ENCODE peak calls at places on chromosomes 11 and 22, in six cellular contexts. G is fibroblast of lung, L is neural progenitor cell, Z is PC-3, Y is body of pancreas, Q is spleen. T is an unnamed sample. For H3K36me3, the result is how much of the 10 kb centered on the place peaks cover.

GRCh38 chr11:32154275-32154674 is 63.4 kb downstream of the RCN1 start:
- DNase-seq in G (peak), Z (peak), Q (no peak), L (no peak), Y (no peak), T (peak)

GRCh38 chr11:104003491-104003890 is 32.9 kb upstream of the DDI1 start:
- DNase-seq in Y (no peak), Z (no peak), Q (no peak), L (no peak), G (peak), T (peak)

GRCh38 chr11:43583548-43583947 is 97.0 kb upstream of the HSD17B12 start:
- DNase-seq in L (no peak), G (no peak), Q (no peak), Y (no peak), Z (no peak), T (no peak)

GRCh38 chr11:129291556-129291955 is 84.1 kb upstream of the BARX2 start:
- DNase-seq in Y (no peak), Q (no peak), L (peak), G (no peak), Z (no peak), T (no peak)

GRCh38 chr22:25350551-25350971 is 131.1 kb downstream of the CRYBB2 start:
- DNase-seq in Q (peak), L (no peak), G (no peak), Z (no peak), Y (no peak), T (no peak)

GRCh38 chr11:86559311-86559945 is 113.0 kb downstream of the ME3 start:
- DNase-seq in Z (peak), Q (no peak), G (peak), Y (no peak), L (no peak), T (peak)

GRCh38 chr11:101600948-101601347 is 17.1 kb upstream of the TRPC6 start:
- DNase-seq in L (no peak), Q (no peak), Z (no peak), Y (no peak), G (no peak), T (no peak)

GRCh38 chr22:28969401-28970168 is 86.2 kb downstream of the ZNRF3 start:
- DNase-seq in Z (no peak), L (peak), Q (no peak), Y (no peak), G (no peak), T (no peak)

GRCh38 chr11:27294654-27295053 is 68.4 kb downstream of the CCDC34 start:
- DNase-seq in G (no peak), Y (no peak), Q (no peak), Z (no peak), L (peak), T (no peak)

GRCh38 chr22:44916281-44917231 is 93.2 kb downstream of the PHF21B start:
- DNase-seq in G (no peak), Y (no peak), L (no peak), Z (no peak), Q (peak), T (no peak)

GRCh38 chr22:16829985-16830384 is 4.8 kb upstream of the XKR3 start:
- DNase-seq in Q (no peak), Z (no peak), L (no peak), Y (no peak), G (no peak), T (no peak)

GRCh38 chr11:57868491-57868890 is 106.9 kb downstream of the CTNND1 start:
- DNase-seq in Y (no peak), L (no peak), G (no peak), Q (no peak), Z (no peak), T (no peak)

GRCh38 chr11:99934008-99934407 is 753.1 kb upstream of the ARHGAP42 start:
- DNase-seq in G (peak), Y (no peak), Q (no peak), L (no peak), Z (peak), T (peak)

GRCh38 chr11:45385423-45385822 is 99.3 kb upstream of the SYT13 start:
- DNase-seq in Z (no peak), Q (peak), Y (no peak), G (no peak), L (no peak), T (no peak)

GRCh38 chr11:8801121-8801520 is 109.9 kb upstream of the AKIP1 start:
- DNase-seq in Q (no peak), G (no peak), Z (no peak), L (no peak), Y (no peak), T (no peak)

GRCh38 chr22:38881464-38881871 is 9.5 kb upstream of the CBX6 start:
- DNase-seq in Q (no peak), L (no peak), G (peak), Z (peak), Y (peak), T (peak)

GRCh38 chr11:57499413-57499982 is 16.0 kb downstream of the SLC43A1 start:
- DNase-seq in G (peak), Q (peak), Z (peak), L (peak), Y (peak), T (peak)

GRCh38 chr11:36488096-36488495 is 22.0 kb downstream of the TRAF6 start:
- DNase-seq in Z (no peak), Q (no peak), Y (no peak), G (no peak), L (no peak), T (no peak)

GRCh38 chr11:118258410-118258809 is 5.7 kb downstream of the MPZL2 start:
- DNase-seq in L (no peak), Q (no peak), Z (peak), G (no peak), Y (no peak), T (no peak)

GRCh38 chr11:17760102-17761029 is 25.8 kb downstream of the KCNC1 start:
- DNase-seq in Y (peak), G (peak), L (peak), Q (no peak), Z (peak), T (peak)

GRCh38 chr22:23504522-23504921 is 75.6 kb downstream of the IGLL1 start:
- DNase-seq in Y (no peak), Z (no peak), Q (peak), G (no peak), L (no peak), T (peak)

GRCh38 chr11:85541683-85542082 is 85.5 kb downstream of the DLG2 start:
- DNase-seq in Q (no peak), Y (no peak), Z (no peak), G (no peak), L (no peak), T (no peak)

GRCh38 chr11:119284344-119285157 is 32.4 kb downstream of the MCAM start:
- DNase-seq in Y (no peak), Q (no peak), Z (peak), G (peak), L (peak), T (peak)

GRCh38 chr11:20457934-20458333 is 70.4 kb downstream of the PRMT3 start:
- DNase-seq in Y (no peak), Q (no peak), G (no peak), Z (no peak), L (no peak), T (no peak)

GRCh38 chr11:75182652-75183051 is 31.7 kb downstream of the SLCO2B1 start:
- DNase-seq in Q (no peak), Y (no peak), G (no peak), L (no peak), Z (no peak), T (no peak)

GRCh38 chr22:26650722-26651421 is 6.5 kb upstream of the MIAT start:
- DNase-seq in Q (no peak), Z (no peak), L (no peak), G (no peak), Y (no peak), T (no peak)

GRCh38 chr22:44526431-44527115 is 28.5 kb upstream of the RTL6 start:
- DNase-seq in Y (no peak), G (no peak), Q (no peak), Z (no peak), L (no peak), T (no peak)

GRCh38 chr22:46108564-46109473 is 41.5 kb upstream of the PPARA start:
- DNase-seq in Z (peak), L (peak), Q (no peak), Y (peak), G (no peak), T (peak)
- H3K27ac ChIP-seq in Z (no peak), L (no peak), Q (peak), Y (peak), G (peak), T (peak)

GRCh38 chr22:19393704-19394103 is 37.8 kb downstream of the HIRA start:
- DNase-seq in Q (no peak), G (no peak), Z (no peak), Y (no peak), L (no peak), T (no peak)
- H3K36me3 ChIP-seq in Q (half or more), G (under half), Z (under half), Y (under half), L (under half), T (half or more)

DNA sequence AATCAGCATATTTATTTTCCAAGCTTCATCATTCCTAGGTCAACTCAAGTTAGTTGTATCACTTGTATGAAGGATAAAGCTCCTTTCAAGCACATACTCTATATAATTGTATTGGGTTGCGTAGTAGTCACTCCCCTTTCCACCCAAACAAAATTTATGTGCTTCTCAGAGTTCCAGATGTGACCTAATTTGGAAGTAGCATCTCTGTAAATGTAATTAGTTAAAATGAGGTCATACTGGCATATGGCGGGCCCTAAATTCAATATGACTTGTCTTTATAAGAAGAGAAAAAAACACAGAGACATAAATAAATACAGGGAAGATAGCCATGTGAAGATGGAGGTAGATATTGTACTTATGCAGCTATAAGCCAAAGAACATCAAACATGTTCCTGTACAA is 226.8 kb upstream of the CHORDC1 start:
- DNase-seq in Q (no peak), Z (no peak), L (no peak), Y (no peak), G (no peak), T (no peak)
- H3K27ac ChIP-seq in Q (no peak), Z (no peak), L (no peak), Y (no peak), G (no peak), T (no peak)

GRCh38 chr11:66843776-66844495 is 695 bp downstream of the RCE1 start:
- DNase-seq in L (no peak), G (no peak), Y (no peak), Q (peak), Z (no peak), T (no peak)
- H3K36me3 ChIP-seq in L (under half), G (under half), Y (under half), Q (half or more), Z (under half), T (under half)

DNA sequence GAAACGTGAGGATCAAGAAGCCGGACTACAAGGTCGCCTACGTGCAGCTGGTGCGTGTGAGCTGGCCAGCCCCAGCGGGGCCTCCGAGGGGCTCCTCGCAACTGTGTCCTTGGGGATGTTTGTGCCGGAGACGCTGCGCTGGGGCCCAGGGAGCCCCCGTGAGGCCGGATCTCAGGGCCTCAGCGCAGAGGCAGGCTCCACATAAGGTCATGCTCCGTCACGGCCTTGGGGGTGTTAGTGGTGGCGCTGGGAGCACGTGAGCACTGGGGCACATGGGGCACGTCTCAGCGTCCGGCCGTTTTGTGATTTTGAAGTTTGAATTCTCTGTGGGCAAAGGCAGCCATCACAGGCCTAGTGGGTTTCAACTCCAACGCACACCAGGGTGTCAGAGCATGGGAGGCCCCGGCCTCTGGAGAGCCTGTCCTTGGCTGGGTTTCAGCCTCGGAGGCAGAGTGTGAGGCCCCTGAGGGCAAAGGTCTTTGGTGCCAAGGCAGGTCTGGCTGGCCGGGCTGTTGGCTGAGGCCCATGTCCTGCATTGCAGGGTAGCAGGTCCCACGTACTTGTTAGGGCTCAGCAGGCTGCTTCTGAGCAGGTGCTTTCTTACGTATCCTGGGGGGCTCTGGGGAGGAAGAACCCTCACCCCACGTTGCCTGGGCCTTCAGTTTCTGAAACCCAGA is 5.8 kb downstream of the MRPL23 start:
- DNase-seq in Y (no peak), G (no peak), Z (no peak), L (no peak), Q (peak), T (no peak)
- H3K27ac ChIP-seq in Y (no peak), G (no peak), Z (no peak), L (no peak), Q (no peak), T (no peak)

DNA sequence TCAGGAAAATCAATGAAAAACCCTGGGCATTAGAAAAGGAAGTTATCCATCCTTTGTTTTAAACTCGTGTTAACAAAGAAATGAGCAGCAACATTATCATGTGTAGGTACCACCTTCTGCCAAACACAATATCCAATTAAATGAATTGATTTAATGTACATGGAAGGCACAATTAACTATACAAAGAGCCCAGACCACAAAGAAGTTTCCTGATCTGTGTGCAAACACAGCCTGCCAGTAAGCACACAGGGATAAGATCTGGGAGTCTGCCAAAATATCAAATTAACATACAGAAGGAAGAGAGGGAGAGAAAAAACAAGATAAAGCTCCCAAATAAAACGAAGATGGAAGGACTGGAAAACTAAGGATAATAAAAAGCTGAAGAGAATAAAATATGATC is 54.1 kb upstream of the SLC25A1 start:
- DNase-seq in Z (no peak), G (no peak), Q (no peak), Y (no peak), L (no peak), T (peak)
- H3K36me3 ChIP-seq in Z (under half), G (under half), Q (half or more), Y (under half), L (under half), T (under half)